ENCODE peak calls at places on chromosomes 7 and 10, in nine cellular contexts. F is vagina; D is ascending aorta; M is lung; Z is CD8-positive, alpha-beta T cell; V is SK-N-SH; L is left ventricle myocardium inferior; W is brain microvascular endothelial cell; E is upper lobe of right lung. C is an unnamed sample.
A peak's percentile ranks its signal among the peaks of the same experiment; 100 is the strongest.

GRCh38 chr10:117668351-117669008 is 125.9 kb downstream of the EMX2 start:
- DNase-seq in F (peak; percentile 29), D (no peak), M (no peak), Z (no peak), V (no peak), L (no peak), W (no peak), E (no peak), C (no peak)

GRCh38 chr10:76651148-76651547 is 986.5 kb downstream of the KCNMA1 start:
- DNase-seq in F (no peak), D (no peak), M (no peak), Z (no peak), V (no peak), L (no peak), W (no peak), E (no peak), C (no peak)

GRCh38 chr10:114650831-114651230 is 7.2 kb downstream of the ABLIM1 start:
- DNase-seq in F (no peak), D (no peak), M (no peak), Z (no peak), V (no peak), L (no peak), W (no peak), E (no peak), C (no peak)

GRCh38 chr10:28878236-28878970 is 201.1 kb downstream of the BAMBI start:
- DNase-seq in F (no peak), D (no peak), M (no peak), Z (no peak), V (no peak), L (no peak), W (no peak), E (no peak), C (no peak)

GRCh38 chr7:911791-912480 is 35.6 kb downstream of the GET4 start:
- DNase-seq in F (no peak), D (no peak), M (no peak), Z (no peak), V (no peak), L (no peak), W (no peak), E (no peak), C (no peak)

GRCh38 chr10:6951771-6952170 is 371.7 kb upstream of the PRKCQ start:
- DNase-seq in F (no peak), D (no peak), M (no peak), Z (no peak), V (no peak), L (no peak), W (no peak), E (no peak), C (no peak)

GRCh38 chr10:103612462-103613365 is 119.2 kb downstream of the NEURL1 start:
- DNase-seq in F (no peak), D (no peak), M (peak; percentile 44), Z (no peak), V (no peak), L (no peak), W (peak; percentile 84), E (no peak), C (no peak)

GRCh38 chr7:23713285-23714235 is 3.5 kb downstream of the STK31 start:
- DNase-seq in F (no peak), D (no peak), M (no peak), Z (no peak), V (no peak), L (no peak), W (peak; percentile 75), E (no peak), C (peak; percentile 36)

GRCh38 chr7:149469806-149470205 is 8.9 kb upstream of the ZNF777 start:
- DNase-seq in F (peak; percentile 76), D (no peak), M (no peak), Z (no peak), V (no peak), L (no peak), W (no peak), E (no peak), C (no peak)

GRCh38 chr10:24822557-24822956 is 98.9 kb upstream of the ARHGAP21 start:
- DNase-seq in F (no peak), D (no peak), M (no peak), Z (no peak), V (no peak), L (no peak), W (no peak), E (no peak), C (no peak)

GRCh38 chr7:158409816-158410330 is 177.8 kb downstream of the PTPRN2 start:
- DNase-seq in F (no peak), D (no peak), M (no peak), Z (no peak), V (no peak), L (no peak), W (no peak), E (peak; percentile 27), C (no peak)

GRCh38 chr10:32005050-32005449 is 51.2 kb downstream of the KIF5B start:
- DNase-seq in F (no peak), D (peak; percentile 67), M (peak; percentile 33), Z (peak; percentile 16), V (peak; percentile 38), L (no peak), W (peak; percentile 61), E (no peak), C (peak; percentile 30)

GRCh38 chr7:41830271-41830670 is 127.4 kb upstream of the INHBA start:
- DNase-seq in F (no peak), D (no peak), M (no peak), Z (no peak), V (no peak), L (no peak), W (no peak), E (no peak), C (no peak)
- TF ChIP-seq CTCF in F (no peak), D (no peak), M (no peak), Z (no peak), V (peak; percentile 15), L (no peak), W (no peak), E (no peak), C (no peak)

GRCh38 chr7:100654908-100655831 is 1.1 kb downstream of the ACTL6B start:
- DNase-seq in F (no peak), D (no peak), M (no peak), Z (no peak), V (peak; percentile 56), L (no peak), W (no peak), E (no peak), C (no peak)

DNA sequence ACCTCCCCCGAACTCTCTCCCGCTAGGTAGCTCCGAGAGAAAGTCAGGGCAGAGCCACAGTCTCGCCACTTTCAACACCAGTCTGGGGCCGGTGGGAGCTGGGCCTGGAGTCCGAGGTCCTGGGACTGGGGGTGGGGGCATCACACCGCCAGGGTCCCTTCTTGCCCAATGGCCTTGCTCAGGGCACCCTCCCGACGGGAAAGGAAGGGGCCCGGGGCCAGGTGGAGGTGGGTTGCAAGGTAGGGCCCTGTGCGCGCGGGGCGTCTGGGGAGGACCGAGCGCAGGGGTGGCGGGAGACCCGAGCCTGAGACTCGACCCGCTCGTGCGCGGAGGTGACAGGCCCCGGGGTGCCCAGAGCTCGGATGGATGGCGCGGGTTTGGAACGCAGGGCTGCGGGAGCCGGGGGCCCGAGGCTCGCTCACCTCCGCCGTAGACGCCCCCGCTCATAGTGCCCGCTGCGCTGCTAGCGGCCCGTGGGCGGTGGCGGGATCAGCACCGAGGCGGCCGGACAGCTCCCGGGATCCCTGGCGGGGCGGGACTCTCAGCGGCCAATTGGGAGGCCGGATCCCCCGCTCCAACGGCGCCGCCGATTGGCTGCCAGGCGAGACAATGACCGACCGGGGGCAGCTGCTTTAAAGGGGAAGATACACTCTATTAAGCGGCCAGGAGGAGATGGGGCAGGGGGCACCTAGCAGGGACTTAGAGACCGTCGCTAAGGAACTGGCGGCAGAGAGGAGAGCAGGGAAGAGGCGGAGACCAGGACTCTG is at the start of gene ACTL6B:
- DNase-seq in F (no peak), D (no peak), M (no peak), Z (peak; percentile 47), V (peak; percentile 100), L (peak; percentile 59), W (peak; percentile 29), E (peak; percentile 79), C (peak; percentile 73)
- H3K27ac ChIP-seq in F (no peak within 1 kb of the TSS), D (no peak within 1 kb of the TSS), M (no peak within 1 kb of the TSS), Z (no peak within 1 kb of the TSS), V (peak within 1 kb of the TSS; percentile 40), L (no peak within 1 kb of the TSS), W (no peak within 1 kb of the TSS), E (no peak within 1 kb of the TSS), C (no peak within 1 kb of the TSS)

GRCh38 chr10:131242007-131242406 is 69.5 kb downstream of the TCERG1L start:
- DNase-seq in F (no peak), D (no peak), M (no peak), Z (no peak), V (peak; percentile 73), L (no peak), W (no peak), E (peak; percentile 66), C (no peak)
- TF ChIP-seq CTCF in F (no peak), D (no peak), M (no peak), Z (no peak), V (no peak), L (peak; percentile 38), W (peak; percentile 3), E (peak; percentile 42), C (no peak)

GRCh38 chr10:18490755-18491154 is 160.6 kb downstream of the NSUN6 start:
- DNase-seq in F (no peak), D (no peak), M (no peak), Z (no peak), V (no peak), L (no peak), W (no peak), E (no peak), C (no peak)
- H3K27ac ChIP-seq in F (no peak overlapping the region), D (no peak overlapping the region), M (no peak overlapping the region), Z (no peak overlapping the region), V (no peak overlapping the region), L (peak overlapping the region; percentile 68), W (no peak overlapping the region), E (no peak overlapping the region), C (no peak overlapping the region)

DNA sequence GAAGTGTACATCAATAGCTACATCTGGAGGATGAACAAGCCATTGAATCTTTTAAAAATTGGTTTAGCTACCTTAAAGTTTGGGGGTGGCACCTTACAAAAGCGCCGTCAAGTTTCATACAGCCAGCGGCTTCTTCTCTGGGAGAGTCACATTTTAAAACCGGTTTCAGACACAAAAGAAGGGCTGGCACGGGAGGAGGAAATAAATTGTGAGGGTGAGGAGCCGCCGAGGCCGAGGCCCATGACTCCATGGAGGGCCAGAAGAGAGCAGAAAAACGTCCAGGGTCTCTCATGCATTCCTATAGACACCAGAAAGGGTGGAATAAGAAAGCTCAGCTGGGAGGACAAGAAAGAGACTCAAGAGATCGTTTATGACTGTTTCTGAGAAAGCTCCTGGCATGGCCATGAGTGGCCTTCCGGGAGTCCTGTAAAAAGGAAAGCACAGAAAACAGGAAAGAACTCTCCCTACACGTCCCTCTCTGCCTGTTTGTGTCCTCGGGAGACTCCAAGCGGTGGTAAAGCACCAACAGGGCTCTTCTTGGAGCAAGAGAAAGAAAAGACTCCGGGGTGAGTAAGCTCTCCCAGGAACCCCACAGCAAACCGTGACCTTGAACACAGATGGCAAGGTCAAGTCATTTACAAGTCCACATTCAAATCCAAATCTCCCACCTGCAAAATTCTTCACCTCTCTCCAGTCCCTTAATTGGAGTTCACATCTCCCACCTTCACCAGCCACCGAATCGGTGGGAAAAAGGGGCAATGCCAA is 1.8 kb downstream of the FRAT2 start:
- DNase-seq in F (no peak), D (no peak), M (no peak), Z (no peak), V (no peak), L (no peak), W (peak; percentile 61), E (no peak), C (peak; percentile 81)
- TF ChIP-seq CTCF in F (no peak), D (no peak), M (no peak), Z (no peak), V (no peak), L (peak; percentile 41), W (peak; percentile 70), E (peak; percentile 24), C (peak; percentile 49)